ENCODE peak calls at places on chromosomes 13 and 19, in four cellular contexts. H, U, O and S are unnamed samples.

GRCh38 chr13:51760592-51760991 is 43.4 kb downstream of the DHRS12 start:
- DNase-seq in U (no peak), O (no peak), H (peak; percentile 63), S (peak; percentile 71)

GRCh38 chr19:13727798-13728197 is 36.5 kb upstream of the MRI1 start:
- DNase-seq in U (no peak), H (no peak), O (no peak), S (no peak)

GRCh38 chr13:32261567-32261966 is 53.6 kb downstream of the ZAR1L start:
- DNase-seq in O (peak; percentile 99), U (peak; percentile 41), H (peak; percentile 79), S (peak; percentile 71)

GRCh38 chr13:53007872-53008271 is 20.7 kb upstream of the OLFM4 start:
- DNase-seq in U (no peak), H (no peak), O (no peak), S (no peak)

GRCh38 chr19:30780456-30780855 is 408.3 kb downstream of the ZNF536 start:
- DNase-seq in O (no peak), H (no peak), U (no peak), S (no peak)

GRCh38 chr19:55602104-55603001 is 2.3 kb downstream of the ZNF524 start:
- DNase-seq in U (no peak), O (no peak), H (peak; percentile 63), S (no peak)

GRCh38 chr19:32599736-32600157 is 18.8 kb downstream of the PDCD5 start:
- DNase-seq in O (peak; percentile 57), U (no peak), H (no peak), S (peak; percentile 28)

GRCh38 chr19:275000-275399 is 16.2 kb downstream of the PLPP2 start:
- DNase-seq in O (no peak), U (no peak), H (no peak), S (no peak)

GRCh38 chr13:109569938-109570711 is 216.3 kb downstream of the IRS2 start:
- DNase-seq in U (peak; percentile 44), O (no peak), H (no peak), S (no peak)

GRCh38 chr19:47229674-47230121 is 1.3 kb downstream of the BBC3 start:
- DNase-seq in H (no peak), O (peak; percentile 67), U (no peak), S (peak; percentile 45)

GRCh38 chr13:32036131-32036695 is 4.6 kb downstream of the FRY start:
- DNase-seq in H (no peak), O (no peak), U (no peak), S (no peak)

GRCh38 chr19:15293751-15294505 is 38.4 kb downstream of the BRD4 start:
- DNase-seq in H (no peak), U (no peak), O (no peak), S (no peak)

GRCh38 chr13:21075303-21076264 is 14.2 kb upstream of the LATS2 start:
- DNase-seq in U (peak; percentile 34), H (peak; percentile 73), O (peak; percentile 59), S (peak; percentile 42)

GRCh38 chr19:58543826-58544590 is at the start of gene TRIM28:
- DNase-seq in H (peak; percentile 99), U (peak; percentile 99), O (peak; percentile 99), S (peak; percentile 98)

GRCh38 chr13:45238945-45239795 is 38.3 kb upstream of the KCTD4 start:
- DNase-seq in H (no peak), O (no peak), U (no peak), S (no peak)

GRCh38 chr19:1568320-1569019 is at the start of gene MEX3D:
- DNase-seq in O (peak; percentile 23), H (peak; percentile 84), U (peak; percentile 87), S (peak; percentile 77)

GRCh38 chr19:1969176-1970002 is 28.4 kb downstream of the CSNK1G2 start:
- DNase-seq in U (no peak), O (no peak), H (no peak), S (no peak)

GRCh38 chr13:29676535-29676934 is 81.0 kb upstream of the SLC7A1 start:
- DNase-seq in O (no peak), U (no peak), H (no peak), S (no peak)

GRCh38 chr19:33796164-33797100 is at the start of gene KCTD15:
- DNase-seq in U (peak; percentile 51), H (peak; percentile 73), O (peak; percentile 45), S (peak; percentile 43)

GRCh38 chr13:79749985-79750551 is 269.1 kb downstream of the NDFIP2 start:
- DNase-seq in O (peak; percentile 70), U (no peak), H (peak; percentile 76), S (peak; percentile 86)

GRCh38 chr13:111393221-111393790 is 72.9 kb downstream of the TEX29 start:
- DNase-seq in O (no peak), H (no peak), U (peak; percentile 9), S (no peak)

GRCh38 chr13:102309110-102309509 is 92.7 kb downstream of the FGF14 start:
- DNase-seq in O (no peak), H (no peak), U (no peak), S (no peak)

GRCh38 chr13:52984881-52985363 is 43.7 kb upstream of the OLFM4 start:
- DNase-seq in O (no peak), U (no peak), H (no peak), S (no peak)

GRCh38 chr19:49136771-49137171 is 17.4 kb downstream of the PPFIA3 start:
- DNase-seq in H (no peak), U (peak; percentile 53), O (no peak), S (no peak)

DNA sequence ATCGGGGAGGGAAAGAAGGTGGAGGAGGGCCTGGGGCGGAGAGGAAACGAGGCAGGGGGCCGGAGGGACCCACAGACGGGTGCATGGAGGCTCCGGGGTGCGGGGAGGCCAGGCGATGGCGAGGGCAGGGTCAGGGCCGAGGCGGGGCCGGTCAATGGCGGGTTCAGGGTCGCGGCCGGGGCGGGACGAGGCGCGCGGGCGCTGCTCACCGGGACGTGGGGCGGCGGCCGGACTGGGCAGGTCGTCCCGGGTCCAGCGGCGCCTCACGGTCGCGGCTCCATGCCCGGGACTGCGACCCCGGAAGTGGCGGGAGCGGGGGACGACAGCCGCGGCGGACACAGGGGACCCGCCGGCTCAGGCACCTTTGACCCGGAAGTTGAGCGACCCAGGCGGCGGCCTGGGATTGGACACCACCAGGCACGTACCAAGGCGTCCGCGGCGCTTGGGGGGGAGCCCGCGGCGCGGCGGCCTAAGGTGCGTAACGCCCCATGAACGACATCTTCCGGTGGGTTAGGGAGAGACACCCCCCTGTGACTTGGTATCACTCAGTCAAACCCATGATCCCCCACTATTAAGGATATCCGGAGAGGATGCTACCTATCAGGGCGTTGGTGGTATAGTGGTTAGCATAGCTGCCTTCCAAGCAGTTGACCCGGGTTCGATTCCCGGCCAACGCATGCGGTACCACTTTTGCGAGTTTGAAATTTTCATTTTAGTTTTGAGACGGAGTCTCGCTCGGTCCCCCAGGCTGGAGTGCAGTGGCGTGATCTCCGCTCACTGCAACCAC is at the start of gene DPP9:
- DNase-seq in O (peak; percentile 98), H (peak; percentile 94), U (peak; percentile 97), S (peak; percentile 97)
- TF ChIP-seq CTCF in O (no peak), H (peak; percentile 67), U (no peak), S (no peak)

DNA sequence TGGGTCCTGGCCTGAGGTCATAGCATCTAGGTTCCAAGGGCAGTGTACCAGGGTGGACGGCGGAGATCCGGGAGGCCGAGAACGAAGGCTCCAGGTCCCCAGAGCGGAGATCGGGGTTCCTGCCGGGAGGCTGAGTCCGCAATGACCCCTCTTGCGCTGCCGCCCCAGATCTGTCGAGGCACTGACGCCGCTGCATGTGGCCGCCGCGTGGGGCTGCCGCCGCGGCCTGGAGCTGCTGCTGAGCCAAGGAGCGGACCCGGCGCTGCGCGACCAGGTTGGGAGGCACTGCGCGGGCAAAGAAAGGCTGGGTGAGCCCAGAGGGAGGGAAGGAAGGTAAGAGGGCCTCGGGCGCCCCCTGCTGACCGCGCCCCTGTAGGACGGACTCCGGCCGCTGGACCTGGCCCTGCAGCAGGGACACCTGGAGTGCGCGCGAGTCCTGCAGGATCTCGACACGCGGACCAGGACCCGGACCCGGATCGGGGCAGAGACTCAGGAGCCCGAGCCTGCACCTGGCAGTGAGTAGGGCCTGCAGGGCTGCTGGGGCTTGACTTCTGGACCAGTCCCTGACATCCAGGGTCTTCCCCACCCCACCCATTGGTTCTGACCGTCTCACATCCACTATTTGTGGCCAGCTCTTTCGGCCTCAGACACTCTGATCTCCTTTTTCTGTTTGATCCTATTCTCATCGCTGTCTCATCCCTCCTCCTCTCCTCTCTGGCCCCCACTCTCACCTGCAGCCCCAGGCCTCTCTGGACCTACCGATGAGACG is 971 bp downstream of the ANKLE1 start:
- DNase-seq in O (peak; percentile 82), H (peak; percentile 75), U (peak; percentile 93), S (peak; percentile 91)
- TF ChIP-seq POLR2A in O (no peak), H (no peak), U (no peak), S (no peak)

DNA sequence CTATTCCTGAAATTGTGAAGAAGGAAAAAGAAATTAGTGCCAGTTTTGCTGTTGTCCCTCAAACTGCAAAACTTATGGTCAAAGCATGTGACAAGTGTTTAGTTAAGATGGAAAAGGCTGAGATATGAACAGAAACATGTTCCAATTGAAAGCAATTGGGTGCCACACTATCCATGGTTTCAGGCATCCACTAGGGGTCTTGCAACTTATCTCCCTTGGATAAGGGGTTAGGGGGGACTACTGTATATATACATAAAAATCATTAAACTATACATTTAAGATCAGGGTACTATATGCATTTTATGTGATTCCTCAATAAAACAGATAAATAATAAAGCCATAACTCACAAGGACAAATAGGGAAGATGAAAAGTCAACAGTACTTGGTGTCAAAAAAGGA is 8.3 kb downstream of the SPART start:
- DNase-seq in U (no peak), H (no peak), O (no peak), S (no peak)
- TF ChIP-seq CTCF in U (no peak), H (no peak), O (no peak), S (no peak)

DNA sequence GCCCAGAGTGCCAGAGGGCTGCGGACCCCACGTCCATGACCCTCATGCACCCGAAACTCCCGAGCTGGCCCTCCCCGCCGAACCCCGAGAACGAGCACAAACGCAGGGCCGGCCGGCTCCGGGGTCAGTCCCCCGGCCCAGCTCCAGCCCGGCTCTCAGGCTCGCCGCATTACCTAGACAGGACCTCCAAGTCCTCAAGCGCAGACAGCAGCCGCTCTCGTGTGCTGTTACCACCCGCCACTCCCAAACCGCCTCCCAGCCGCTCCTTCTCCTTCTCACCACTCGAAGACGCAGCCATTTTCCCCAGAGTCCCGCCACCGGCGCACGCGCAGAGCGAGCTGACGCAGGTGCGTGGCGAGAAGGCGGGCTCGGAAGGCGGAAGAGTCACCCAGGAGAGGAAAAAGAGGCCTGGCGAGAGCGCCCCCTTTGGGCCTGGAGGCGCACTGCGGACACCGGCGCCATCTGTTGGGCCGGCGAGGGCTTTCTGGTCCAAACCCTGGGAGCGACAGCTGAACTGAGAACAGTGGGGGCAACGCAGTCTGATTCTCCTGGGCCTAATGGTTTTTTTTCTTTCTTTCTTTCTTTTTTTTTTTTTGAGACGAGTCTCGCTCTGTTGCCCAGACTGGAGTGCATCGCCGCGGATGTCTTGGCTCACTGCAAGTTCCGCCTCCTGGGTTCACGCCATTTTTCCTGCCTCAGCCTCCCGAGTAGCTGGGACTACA is at the start of gene MED4:
- DNase-seq in U (peak; percentile 96), H (peak; percentile 96), O (peak; percentile 95), S (peak; percentile 96)
- TF ChIP-seq POLR2A in U (no peak), H (peak; percentile 80), O (peak; percentile 91), S (no peak)

DNA sequence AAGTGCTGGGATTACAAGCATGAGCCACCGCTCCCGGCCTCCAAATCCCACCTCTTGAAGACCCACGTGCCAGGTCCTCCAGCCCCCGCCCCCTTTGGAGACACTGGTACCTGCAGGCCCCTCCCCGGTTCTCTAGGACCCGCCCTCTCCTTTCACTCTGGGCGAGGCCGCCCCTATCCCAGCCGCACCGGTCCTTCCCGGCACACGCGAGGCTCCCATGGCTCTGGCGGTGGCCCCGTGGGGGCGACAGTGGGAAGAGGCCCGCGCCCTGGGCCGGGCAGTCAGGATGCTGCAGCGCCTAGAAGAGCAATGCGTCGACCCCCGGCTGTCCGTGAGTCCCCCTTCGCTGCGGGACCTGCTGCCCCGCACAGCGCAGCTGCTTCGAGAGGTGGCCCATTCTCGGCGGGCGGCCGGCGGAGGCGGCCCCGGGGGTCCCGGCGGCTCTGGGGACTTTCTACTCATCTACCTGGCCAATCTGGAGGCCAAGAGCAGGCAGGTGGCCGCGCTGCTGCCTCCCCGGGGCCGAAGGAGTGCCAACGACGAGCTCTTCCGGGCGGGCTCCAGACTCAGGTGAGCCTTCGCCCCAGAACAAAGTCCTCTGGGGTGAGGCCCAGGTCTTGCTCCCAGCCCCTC is at the start of gene CBLC:
- DNase-seq in O (no peak), U (peak; percentile 86), H (no peak), S (peak; percentile 60)
- TF ChIP-seq CTCF in O (no peak), U (no peak), H (no peak), S (no peak)